ENCODE peak calls at places on chromosomes 3 and 15, in nine cellular contexts. J is testis; C is CD4-positive, alpha-beta T cell; I is psoas muscle; W is tibial artery; B is neural progenitor cell; K is H9; R is HepG2; P is A549. S is an unnamed sample.

GRCh38 chr3:184337315-184337714 is at the start of gene FAM131A:
- DNase-seq in C (no peak), I (peak; percentile 78), J (peak; percentile 80), K (no peak), B (no peak), P (no peak), R (no peak), W (peak; percentile 86), S (no peak)

GRCh38 chr3:193885832-193886231 is 250.1 kb upstream of the HES1 start:
- DNase-seq in C (no peak), B (no peak), W (no peak), R (peak; percentile 7), P (no peak), I (no peak), J (no peak), K (no peak), S (no peak)

GRCh38 chr15:27458370-27459084 is 487.5 kb downstream of the GABRG3 start:
- DNase-seq in P (no peak), K (no peak), C (no peak), J (no peak), B (no peak), W (no peak), I (no peak), R (no peak), S (no peak)

GRCh38 chr3:49024449-49024848 is 2.5 kb downstream of the NDUFAF3 start:
- DNase-seq in C (no peak), K (no peak), R (no peak), J (no peak), B (no peak), W (no peak), I (no peak), P (no peak), S (no peak)

GRCh38 chr15:100454148-100454547 is 74.6 kb downstream of the CERS3 start:
- DNase-seq in I (no peak), R (no peak), W (no peak), B (no peak), K (no peak), P (no peak), C (no peak), J (no peak), S (no peak)

GRCh38 chr15:58361291-58361759 is 70.5 kb upstream of the LIPC start:
- DNase-seq in K (no peak), J (no peak), I (no peak), R (no peak), C (no peak), B (no peak), P (no peak), W (no peak), S (no peak)

GRCh38 chr3:53493997-53494791 is at the start of gene CACNA1D:
- DNase-seq in J (peak; percentile 48), K (peak; percentile 91), I (no peak), R (no peak), W (no peak), P (no peak), B (peak; percentile 74), C (no peak), S (peak; percentile 52)

GRCh38 chr3:8663177-8664061 is 18.8 kb upstream of the SSUH2 start:
- DNase-seq in J (peak; percentile 92), I (peak; percentile 57), P (peak; percentile 82), B (peak; percentile 90), C (no peak), K (peak; percentile 85), R (peak; percentile 95), W (peak; percentile 46), S (peak; percentile 91)

GRCh38 chr3:162670181-162670580 is 1173.6 kb downstream of the OTOL1 start:
- DNase-seq in K (no peak), P (no peak), C (no peak), J (no peak), W (no peak), R (no peak), I (no peak), B (no peak), S (no peak)

GRCh38 chr3:69967156-69967555 is 32.4 kb upstream of the SAMMSON start:
- DNase-seq in J (no peak), B (no peak), K (no peak), W (no peak), I (no peak), P (no peak), C (no peak), R (no peak), S (no peak)

GRCh38 chr15:56524915-56525314 is 60.0 kb upstream of the MNS1 start:
- DNase-seq in W (no peak), R (no peak), B (no peak), C (no peak), K (no peak), J (no peak), P (no peak), I (no peak), S (no peak)

GRCh38 chr3:71728632-71729342 is 3.6 kb upstream of the EIF4E3 start:
- DNase-seq in B (peak; percentile 92), R (no peak), J (no peak), C (no peak), P (no peak), I (no peak), W (no peak), K (peak; percentile 84), S (no peak)

GRCh38 chr15:98039596-98039995 is 79.1 kb downstream of the ARRDC4 start:
- DNase-seq in I (no peak), C (no peak), K (no peak), P (no peak), W (no peak), B (no peak), R (no peak), J (no peak), S (no peak)
- H3K9me3 ChIP-seq in I (no peaks in the 10 kb centered on the region), C (no peaks in the 10 kb centered on the region), K (no peaks in the 10 kb centered on the region), P (no peaks in the 10 kb centered on the region), W (no peaks in the 10 kb centered on the region), B (no peaks in the 10 kb centered on the region), R (no peaks in the 10 kb centered on the region), J (no peaks in the 10 kb centered on the region), S (no peaks in the 10 kb centered on the region)

DNA sequence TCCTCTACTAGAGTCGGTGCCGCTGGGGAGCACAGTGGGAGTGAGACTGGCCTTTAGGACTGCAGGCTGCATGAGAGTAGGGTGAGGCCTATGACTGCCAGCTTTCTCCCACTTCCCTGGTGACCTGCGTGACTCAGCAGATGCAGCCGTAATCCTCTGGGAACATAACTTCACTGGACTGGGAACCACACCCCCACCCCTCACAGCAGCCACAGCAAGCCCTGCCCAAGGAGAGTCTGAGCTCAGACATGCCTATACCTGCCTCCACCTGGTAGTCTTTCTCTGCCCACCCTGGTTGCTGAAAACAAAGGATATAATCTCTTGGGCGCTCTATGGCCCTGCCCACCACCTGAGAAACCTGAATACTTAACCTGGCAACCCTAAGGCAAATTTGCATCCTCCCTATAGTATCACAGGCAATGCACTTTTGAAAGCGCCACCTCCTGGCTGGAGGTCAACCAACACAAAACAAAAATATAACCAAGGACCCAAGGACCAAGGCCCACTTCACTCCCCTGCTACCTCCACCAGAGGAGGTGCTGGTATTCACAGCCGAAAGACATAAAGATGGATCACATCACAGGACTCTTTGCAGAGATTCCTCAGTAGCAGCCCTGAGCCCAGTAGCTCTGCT is 308.9 kb downstream of the CTNNB1 start:
- DNase-seq in J (no peak), R (no peak), K (peak; percentile 47), P (no peak), B (no peak), W (no peak), I (no peak), C (no peak), S (no peak)
- TF ChIP-seq CTCF in J (no peak), R (peak; percentile 37), K (peak; percentile 53), P (no peak), B (peak; percentile 18), W (no peak), I (no peak), C (no peak), S (no peak)

DNA sequence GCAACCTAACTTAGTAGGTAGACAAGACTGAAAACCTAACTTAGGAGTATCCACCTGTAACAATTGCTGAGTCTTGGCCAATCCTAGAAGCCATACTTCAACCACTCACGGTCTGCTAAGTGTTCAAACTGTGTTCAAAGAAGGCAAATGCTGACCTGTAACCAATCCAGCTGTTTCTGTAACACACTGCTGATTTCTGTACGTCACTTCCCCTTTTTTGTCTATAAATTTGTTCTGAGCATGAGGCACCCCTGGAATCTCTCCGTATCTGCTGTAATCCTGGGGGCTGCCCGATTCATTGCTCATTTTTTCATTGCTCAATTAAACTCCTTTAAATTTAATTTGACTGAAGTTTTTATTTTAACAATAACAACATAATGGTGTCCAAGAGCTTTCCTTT is 451.4 kb upstream of the ATP10A start:
- DNase-seq in B (no peak), I (no peak), P (no peak), W (no peak), C (no peak), R (no peak), K (no peak), J (no peak), S (no peak)
- H3K9me3 ChIP-seq in B (peaks cover 23% of the 10 kb centered on the region), I (no peaks in the 10 kb centered on the region), P (no peaks in the 10 kb centered on the region), W (no peaks in the 10 kb centered on the region), C (peaks cover 3% of the 10 kb centered on the region), R (peaks cover 97% of the 10 kb centered on the region), K (peaks cover 16% of the 10 kb centered on the region), J (no peaks in the 10 kb centered on the region), S (peaks cover 3% of the 10 kb centered on the region)

GRCh38 chr3:171461087-171461917 is 1.1 kb upstream of the TNIK start:
- DNase-seq in P (peak; percentile 18), W (no peak), R (no peak), B (no peak), J (peak; percentile 48), I (no peak), C (peak; percentile 4), K (peak; percentile 60), S (no peak)

GRCh38 chr3:171459942-171460225 is 321 bp downstream of the TNIK start:
- DNase-seq in K (no peak), B (no peak), C (no peak), P (no peak), R (no peak), I (no peak), J (no peak), W (no peak), S (no peak)

GRCh38 chr3:171458857-171459129 is 1.4 kb downstream of the TNIK start:
- DNase-seq in I (no peak), K (peak; percentile 56), R (no peak), W (no peak), J (no peak), C (no peak), B (peak; percentile 48), P (no peak), S (no peak)

GRCh38 chr3:171459130-171459941 is 869 bp downstream of the TNIK start:
- DNase-seq in R (no peak), J (peak; percentile 50), C (peak; percentile 31), I (peak; percentile 63), P (no peak), B (peak; percentile 37), W (no peak), K (peak; percentile 53), S (peak; percentile 35)

DNA sequence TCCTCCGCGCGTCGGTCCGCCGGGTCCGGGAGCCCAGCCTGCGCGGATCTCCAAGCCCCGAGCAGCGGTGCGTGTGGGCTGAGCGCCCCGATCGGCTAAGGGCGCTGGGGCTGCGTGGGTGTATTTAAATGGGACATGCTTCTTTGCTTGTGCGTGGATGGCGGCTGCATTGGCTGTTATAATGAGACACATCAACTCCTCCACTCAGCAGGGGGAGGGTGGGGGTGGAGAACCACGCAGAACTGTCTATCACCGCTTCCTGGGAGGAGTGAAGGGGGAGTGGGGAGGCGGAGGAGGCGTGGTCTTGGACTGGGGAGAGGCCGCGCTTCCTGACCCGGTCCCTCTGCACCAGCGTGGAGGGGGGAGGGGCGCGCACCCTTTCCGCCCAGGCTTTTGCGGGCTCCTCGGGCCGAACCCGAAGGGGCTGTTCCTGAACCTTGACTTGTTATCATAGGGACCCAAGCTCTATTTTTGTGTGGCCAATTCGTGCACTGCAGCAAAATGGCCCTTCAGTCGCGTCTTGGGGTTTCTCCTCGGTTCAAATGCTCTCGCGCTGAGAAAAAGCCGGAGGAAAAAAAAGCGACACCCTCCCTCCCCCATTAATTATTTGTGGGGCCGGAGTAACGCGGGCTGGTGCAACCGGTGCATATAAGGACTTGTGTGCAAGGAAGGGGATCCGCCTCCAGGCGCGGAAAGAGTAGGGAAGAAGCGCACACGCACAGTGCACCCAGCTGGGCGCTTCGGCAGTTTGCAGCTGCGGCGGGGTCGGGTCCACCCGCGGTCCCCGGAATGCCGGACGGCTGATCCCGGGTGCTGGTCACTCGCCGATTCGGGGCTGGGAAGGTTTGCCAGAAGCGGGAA is at the start of gene TNIK:
- DNase-seq in P (peak; percentile 81), K (peak; percentile 87), B (peak; percentile 83), J (peak; percentile 98), C (peak; percentile 85), R (peak; percentile 15), I (peak; percentile 94), W (peak; percentile 92), S (peak; percentile 93)
- TF ChIP-seq CTCF in P (no peak), K (peak; percentile 47), B (peak; percentile 29), J (peak; percentile 34), C (peak; percentile 29), R (peak; percentile 32), I (peak; percentile 29), W (peak; percentile 41), S (peak; percentile 36)

S was measured in WERI-Rb-1.